ENCODE peak calls at places on chromosomes 6 and 20, in nine cellular contexts. One of them, this sample, is unnamed.

GRCh38 chr6:18506387-18507017 is 119.4 kb downstream of the RNF144B start:
- DNase-seq in adrenal gland: no peak
- DNase-seq in HuH-7: no peak
- DNase-seq in NCI-H1436 treated with DMSO at 0.1 percent for 48 hours: no peak
- DNase-seq in stimulated activated CD8-positive, alpha-beta memory T cell treated with anti-CD3 and anti-CD28 coated beads, Interleukin-12 subunit alpha, Interleukin-12 subunit beta, amount 100 ng/mL, for 4 hours: no peak
- DNase-seq in HEK293T: no peak
- DNase-seq in AG04450: no peak
- DNase-seq in AG04449: no peak
- DNase-seq in esophagus squamous epithelium: no peak
- DNase-seq in this sample: no peak

GRCh38 chr6:7200598-7201443 is 93.1 kb downstream of the RREB1 start:
- DNase-seq in adrenal gland: no peak
- DNase-seq in HuH-7: no peak
- DNase-seq in NCI-H1436 treated with DMSO at 0.1 percent for 48 hours: no peak
- DNase-seq in stimulated activated CD8-positive, alpha-beta memory T cell treated with anti-CD3 and anti-CD28 coated beads, Interleukin-12 subunit alpha, Interleukin-12 subunit beta, amount 100 ng/mL, for 4 hours: no peak
- DNase-seq in HEK293T: no peak
- DNase-seq in AG04450: no peak
- DNase-seq in AG04449: no peak
- DNase-seq in esophagus squamous epithelium: no peak
- DNase-seq in this sample: no peak

GRCh38 chr6:37135835-37136694 is 33.9 kb upstream of the PIM1 start:
- DNase-seq in adrenal gland: no peak
- DNase-seq in HuH-7: no peak
- DNase-seq in NCI-H1436 treated with DMSO at 0.1 percent for 48 hours: no peak
- DNase-seq in stimulated activated CD8-positive, alpha-beta memory T cell treated with anti-CD3 and anti-CD28 coated beads, Interleukin-12 subunit alpha, Interleukin-12 subunit beta, amount 100 ng/mL, for 4 hours: no peak
- DNase-seq in HEK293T: no peak
- DNase-seq in AG04450: no peak
- DNase-seq in AG04449: no peak
- DNase-seq in esophagus squamous epithelium: no peak
- DNase-seq in this sample: no peak

GRCh38 chr20:23396961-23397620 is 24.2 kb downstream of the NAPB start:
- DNase-seq in adrenal gland: no peak
- DNase-seq in HuH-7: no peak
- DNase-seq in NCI-H1436 treated with DMSO at 0.1 percent for 48 hours: no peak
- DNase-seq in stimulated activated CD8-positive, alpha-beta memory T cell treated with anti-CD3 and anti-CD28 coated beads, Interleukin-12 subunit alpha, Interleukin-12 subunit beta, amount 100 ng/mL, for 4 hours: no peak
- DNase-seq in HEK293T: no peak
- DNase-seq in AG04450: no peak
- DNase-seq in AG04449: no peak
- DNase-seq in esophagus squamous epithelium: no peak
- DNase-seq in this sample: no peak

GRCh38 chr6:38935051-38935450 is 113.5 kb upstream of the GLP1R start:
- DNase-seq in adrenal gland: no peak
- DNase-seq in HuH-7: no peak
- DNase-seq in NCI-H1436 treated with DMSO at 0.1 percent for 48 hours: no peak
- DNase-seq in stimulated activated CD8-positive, alpha-beta memory T cell treated with anti-CD3 and anti-CD28 coated beads, Interleukin-12 subunit alpha, Interleukin-12 subunit beta, amount 100 ng/mL, for 4 hours: no peak
- DNase-seq in HEK293T: no peak
- DNase-seq in AG04450: no peak
- DNase-seq in AG04449: no peak
- DNase-seq in esophagus squamous epithelium: no peak
- DNase-seq in this sample: no peak

GRCh38 chr20:18654448-18654773 is 66.6 kb downstream of the DTD1 start:
- DNase-seq in adrenal gland: no peak
- DNase-seq in HuH-7: no peak
- DNase-seq in NCI-H1436 treated with DMSO at 0.1 percent for 48 hours: no peak
- DNase-seq in stimulated activated CD8-positive, alpha-beta memory T cell treated with anti-CD3 and anti-CD28 coated beads, Interleukin-12 subunit alpha, Interleukin-12 subunit beta, amount 100 ng/mL, for 4 hours: no peak
- DNase-seq in HEK293T: no peak
- DNase-seq in AG04450: no peak
- DNase-seq in AG04449: no peak
- DNase-seq in esophagus squamous epithelium: no peak
- DNase-seq in this sample: no peak

GRCh38 chr20:59137532-59137931 is 26.1 kb upstream of the ZNF831 start:
- DNase-seq in adrenal gland: no peak
- DNase-seq in HuH-7: no peak
- DNase-seq in NCI-H1436 treated with DMSO at 0.1 percent for 48 hours: no peak
- DNase-seq in stimulated activated CD8-positive, alpha-beta memory T cell treated with anti-CD3 and anti-CD28 coated beads, Interleukin-12 subunit alpha, Interleukin-12 subunit beta, amount 100 ng/mL, for 4 hours: no peak
- DNase-seq in HEK293T: no peak
- DNase-seq in AG04450: no peak
- DNase-seq in AG04449: no peak
- DNase-seq in esophagus squamous epithelium: no peak
- DNase-seq in this sample: no peak

GRCh38 chr6:41271901-41272395 is 14.5 kb downstream of the TREM1 start:
- DNase-seq in adrenal gland: no peak
- DNase-seq in HuH-7: no peak
- DNase-seq in NCI-H1436 treated with DMSO at 0.1 percent for 48 hours: no peak
- DNase-seq in stimulated activated CD8-positive, alpha-beta memory T cell treated with anti-CD3 and anti-CD28 coated beads, Interleukin-12 subunit alpha, Interleukin-12 subunit beta, amount 100 ng/mL, for 4 hours: no peak
- DNase-seq in HEK293T: no peak
- DNase-seq in AG04450: no peak
- DNase-seq in AG04449: no peak
- DNase-seq in esophagus squamous epithelium: no peak
- DNase-seq in this sample: no peak

GRCh38 chr20:1776608-1777475 is 118.4 kb upstream of the SIRPA start:
- DNase-seq in adrenal gland: peak
- DNase-seq in HuH-7: peak
- DNase-seq in NCI-H1436 treated with DMSO at 0.1 percent for 48 hours: no peak
- DNase-seq in stimulated activated CD8-positive, alpha-beta memory T cell treated with anti-CD3 and anti-CD28 coated beads, Interleukin-12 subunit alpha, Interleukin-12 subunit beta, amount 100 ng/mL, for 4 hours: peak
- DNase-seq in HEK293T: peak
- DNase-seq in AG04450: peak
- DNase-seq in AG04449: peak
- DNase-seq in esophagus squamous epithelium: peak
- DNase-seq in this sample: peak

GRCh38 chr20:19321176-19321575 is 108.7 kb downstream of the SLC24A3 start:
- DNase-seq in adrenal gland: no peak
- DNase-seq in HuH-7: no peak
- DNase-seq in NCI-H1436 treated with DMSO at 0.1 percent for 48 hours: no peak
- DNase-seq in stimulated activated CD8-positive, alpha-beta memory T cell treated with anti-CD3 and anti-CD28 coated beads, Interleukin-12 subunit alpha, Interleukin-12 subunit beta, amount 100 ng/mL, for 4 hours: no peak
- DNase-seq in HEK293T: no peak
- DNase-seq in AG04450: no peak
- DNase-seq in AG04449: no peak
- DNase-seq in esophagus squamous epithelium: no peak
- DNase-seq in this sample: no peak

GRCh38 chr20:35232575-35232974 is 6.1 kb downstream of the MMP24 start:
- DNase-seq in adrenal gland: no peak
- DNase-seq in HuH-7: no peak
- DNase-seq in NCI-H1436 treated with DMSO at 0.1 percent for 48 hours: no peak
- DNase-seq in stimulated activated CD8-positive, alpha-beta memory T cell treated with anti-CD3 and anti-CD28 coated beads, Interleukin-12 subunit alpha, Interleukin-12 subunit beta, amount 100 ng/mL, for 4 hours: no peak
- DNase-seq in HEK293T: no peak
- DNase-seq in AG04450: peak
- DNase-seq in AG04449: peak
- DNase-seq in esophagus squamous epithelium: no peak
- DNase-seq in this sample: no peak

GRCh38 chr6:33651403-33651802 is 30.3 kb downstream of the ITPR3 start:
- DNase-seq in adrenal gland: no peak
- DNase-seq in HuH-7: no peak
- DNase-seq in NCI-H1436 treated with DMSO at 0.1 percent for 48 hours: no peak
- DNase-seq in stimulated activated CD8-positive, alpha-beta memory T cell treated with anti-CD3 and anti-CD28 coated beads, Interleukin-12 subunit alpha, Interleukin-12 subunit beta, amount 100 ng/mL, for 4 hours: no peak
- DNase-seq in HEK293T: no peak
- DNase-seq in AG04450: no peak
- DNase-seq in AG04449: no peak
- DNase-seq in esophagus squamous epithelium: no peak
- DNase-seq in this sample: no peak